ENCODE peak calls at places on chromosomes 7 and 10, in seven cellular contexts. B is stomach, J is spleen, T is sigmoid colon, D is transverse colon, M is ovary, N is body of pancreas. O is an unnamed sample.

GRCh38 chr7:8103282-8103681 is 134.7 kb downstream of the GLCCI1 start:
- DNase-seq in B (no peak), J (no peak), T (no peak), D (no peak), M (no peak), N (no peak), O (no peak)

GRCh38 chr10:118339096-118339495 is 3.0 kb downstream of the FAM204A start:
- DNase-seq in B (no peak), J (no peak), T (no peak), D (no peak), M (no peak), N (no peak), O (no peak)

GRCh38 chr7:64504581-64505120 is 58.2 kb downstream of the ZNF680 start:
- DNase-seq in B (no peak), J (no peak), T (no peak), D (no peak), M (no peak), N (no peak), O (no peak)

GRCh38 chr7:35908305-35909223 is 107.7 kb downstream of the SEPTIN7 start:
- DNase-seq in B (no peak), J (no peak), T (peak; percentile 67), D (no peak), M (peak; percentile 22), N (no peak), O (no peak)

GRCh38 chr7:19421871-19422270 is 276.6 kb upstream of the FERD3L start:
- DNase-seq in B (no peak), J (no peak), T (no peak), D (no peak), M (no peak), N (no peak), O (no peak)

GRCh38 chr7:116653204-116653603 is 18.8 kb upstream of the MET start:
- DNase-seq in B (no peak), J (no peak), T (no peak), D (no peak), M (no peak), N (no peak), O (no peak)

GRCh38 chr7:127379642-127380041 is 12.9 kb downstream of the ZNF800 start:
- DNase-seq in B (no peak), J (no peak), T (no peak), D (no peak), M (no peak), N (no peak), O (no peak)

GRCh38 chr10:69459101-69459805 is 8.0 kb downstream of the TSPAN15 start:
- DNase-seq in B (no peak), J (peak; percentile 34), T (no peak), D (peak; percentile 66), M (no peak), N (no peak), O (no peak)

GRCh38 chr10:30420774-30421173 is 13.2 kb upstream of the MAP3K8 start:
- DNase-seq in B (no peak), J (no peak), T (no peak), D (no peak), M (no peak), N (no peak), O (no peak)

GRCh38 chr10:34761443-34761842 is 53.7 kb downstream of the PARD3 start:
- DNase-seq in B (no peak), J (no peak), T (no peak), D (no peak), M (no peak), N (no peak), O (no peak)

GRCh38 chr10:106495931-106496330 is 668.6 kb downstream of the SORCS1 start:
- DNase-seq in B (no peak), J (no peak), T (no peak), D (no peak), M (no peak), N (no peak), O (no peak)

GRCh38 chr7:138854115-138854645 is 56.2 kb upstream of the ATP6V0A4 start:
- DNase-seq in B (no peak), J (no peak), T (no peak), D (no peak), M (no peak), N (no peak), O (no peak)

GRCh38 chr10:29266641-29267040 is 22.2 kb upstream of the LYZL1 start:
- DNase-seq in B (no peak), J (no peak), T (no peak), D (no peak), M (no peak), N (no peak), O (no peak)

GRCh38 chr10:7308826-7309225 is 102.0 kb downstream of the SFMBT2 start:
- DNase-seq in B (no peak), J (no peak), T (no peak), D (no peak), M (no peak), N (no peak), O (no peak)

GRCh38 chr7:50182734-50183133 is 89.7 kb upstream of the ZPBP start:
- DNase-seq in B (no peak), J (no peak), T (no peak), D (no peak), M (no peak), N (no peak), O (peak; percentile 10)

GRCh38 chr7:156178857-156179256 is 366.6 kb upstream of the SHH start:
- DNase-seq in B (no peak), J (peak; percentile 59), T (no peak), D (no peak), M (no peak), N (no peak), O (no peak)

GRCh38 chr10:90592903-90593302 is 264.9 kb downstream of the HTR7 start:
- DNase-seq in B (no peak), J (peak; percentile 68), T (no peak), D (no peak), M (no peak), N (peak; percentile 15), O (peak; percentile 13)

GRCh38 chr10:9149134-9149533 is 1094.6 kb downstream of the GATA3 start:
- DNase-seq in B (no peak), J (no peak), T (no peak), D (no peak), M (no peak), N (no peak), O (no peak)

DNA sequence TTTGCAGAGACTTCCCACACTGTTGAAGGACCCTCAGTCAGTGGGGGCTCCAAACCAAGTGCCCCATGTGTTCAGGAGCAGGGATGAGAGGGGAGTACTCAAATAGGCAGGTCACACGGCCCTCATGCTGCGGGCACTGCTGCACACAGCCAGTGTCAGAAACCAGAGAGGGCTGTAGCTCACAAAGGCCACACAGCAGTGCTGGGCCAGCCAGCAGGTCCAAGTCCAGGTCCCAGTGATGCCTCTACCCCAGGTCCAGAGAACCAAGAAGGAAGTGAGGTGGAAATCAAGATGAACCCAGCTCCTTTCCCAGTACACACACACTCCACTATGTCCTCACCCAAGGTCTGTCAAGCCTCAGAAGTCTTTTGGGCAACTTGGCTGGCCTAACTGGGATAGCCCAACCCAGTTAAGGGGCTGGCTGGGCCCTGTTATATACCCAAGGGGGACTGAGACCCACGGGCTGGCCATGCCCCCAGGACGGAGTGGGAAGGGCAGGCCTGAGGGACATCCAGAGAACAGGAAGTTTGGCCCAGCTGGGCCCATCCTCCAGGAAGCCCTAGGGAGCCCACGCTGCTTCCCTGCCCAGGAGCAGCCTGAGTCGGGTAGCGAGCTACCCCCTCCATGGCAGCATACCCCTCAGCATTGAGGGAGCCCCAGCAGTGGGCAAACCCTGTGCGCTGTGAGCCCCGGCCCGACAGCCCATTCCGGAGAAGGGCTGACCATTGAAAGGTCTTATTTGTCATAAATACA is 24.3 kb downstream of the GRID1 start:
- DNase-seq in B (no peak), J (peak; percentile 73), T (peak; percentile 38), D (no peak), M (no peak), N (peak; percentile 7), O (no peak)
- TF ChIP-seq CTCF in B (no peak), J (no peak), T (no peak), D (no peak), M (no peak), N (no peak), O (no peak)

DNA sequence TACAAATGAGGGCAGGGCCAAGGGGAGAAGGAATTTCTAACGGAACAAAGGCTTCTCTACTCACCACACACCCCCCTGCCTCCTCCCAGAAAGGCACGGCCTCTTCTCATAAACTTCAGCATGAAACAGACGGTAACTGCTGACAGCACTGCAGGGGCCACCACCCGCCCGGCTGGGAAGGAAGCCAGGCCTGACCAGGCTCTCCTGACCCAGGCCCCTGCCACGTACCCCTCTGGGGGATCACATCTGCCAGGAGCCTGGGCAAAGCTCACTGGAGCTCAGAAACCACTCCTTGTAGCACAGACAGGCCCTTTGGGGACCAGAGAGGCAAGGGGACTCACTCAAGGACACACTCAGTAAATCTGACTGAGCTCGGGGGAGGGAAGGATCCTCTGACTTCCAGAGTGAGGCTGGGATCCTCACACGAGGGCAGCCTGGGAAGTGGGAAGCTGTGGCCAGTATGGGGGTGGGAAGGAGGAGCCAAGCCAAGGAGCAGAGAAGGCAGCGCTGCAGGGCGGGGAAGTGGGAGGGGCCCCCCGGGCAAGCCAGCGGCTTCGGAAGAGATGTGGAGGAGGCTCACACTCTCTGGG is 46.1 kb downstream of the ZCCHC24 start:
- DNase-seq in B (peak; percentile 81), J (peak; percentile 86), T (peak; percentile 98), D (peak; percentile 79), M (peak; percentile 94), N (peak; percentile 66), O (peak; percentile 89)
- TF ChIP-seq POLR2A in B (no peak), J (no peak), T (no peak), D (no peak), M (peak; percentile 17), N (no peak), O (no peak)

DNA sequence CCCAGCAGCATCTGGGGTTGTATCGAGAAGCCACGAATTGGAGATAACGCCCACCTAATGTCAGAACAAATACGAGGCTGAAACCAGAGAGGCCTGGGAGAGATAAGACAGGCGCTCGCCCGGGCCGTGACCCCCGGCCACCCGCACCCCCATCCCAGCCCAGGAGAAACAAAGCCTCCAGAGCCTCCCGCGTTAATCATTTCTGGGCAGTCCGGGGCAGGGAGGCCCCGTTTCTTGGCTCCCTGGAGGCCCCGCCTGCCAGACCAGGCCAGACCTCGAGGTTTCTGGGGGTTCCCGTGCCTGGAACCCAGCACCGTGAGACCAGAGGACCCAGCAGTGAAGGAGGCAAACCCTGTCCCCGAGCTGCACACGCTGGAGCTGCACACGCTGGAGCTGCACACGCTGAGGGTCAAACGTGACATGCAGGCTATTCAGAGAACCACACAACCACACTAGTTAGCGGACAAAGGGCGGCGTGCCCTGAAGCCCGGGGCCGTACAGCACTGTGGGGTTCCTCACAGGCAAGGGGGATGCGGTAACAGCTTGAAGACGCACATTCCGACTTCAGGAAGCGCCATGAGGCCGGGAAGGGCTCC is 53.4 kb downstream of the FOXL3 start:
- DNase-seq in B (no peak), J (no peak), T (no peak), D (no peak), M (no peak), N (no peak), O (no peak)
- H3K4me1 ChIP-seq in B (peaks cover 40% of the 10 kb centered on the region), J (no peaks in the 10 kb centered on the region), T (no peaks in the 10 kb centered on the region), D (peaks cover 22% of the 10 kb centered on the region), M (no peaks in the 10 kb centered on the region), N (peaks cover 64% of the 10 kb centered on the region), O (peaks cover 35% of the 10 kb centered on the region)

DNA sequence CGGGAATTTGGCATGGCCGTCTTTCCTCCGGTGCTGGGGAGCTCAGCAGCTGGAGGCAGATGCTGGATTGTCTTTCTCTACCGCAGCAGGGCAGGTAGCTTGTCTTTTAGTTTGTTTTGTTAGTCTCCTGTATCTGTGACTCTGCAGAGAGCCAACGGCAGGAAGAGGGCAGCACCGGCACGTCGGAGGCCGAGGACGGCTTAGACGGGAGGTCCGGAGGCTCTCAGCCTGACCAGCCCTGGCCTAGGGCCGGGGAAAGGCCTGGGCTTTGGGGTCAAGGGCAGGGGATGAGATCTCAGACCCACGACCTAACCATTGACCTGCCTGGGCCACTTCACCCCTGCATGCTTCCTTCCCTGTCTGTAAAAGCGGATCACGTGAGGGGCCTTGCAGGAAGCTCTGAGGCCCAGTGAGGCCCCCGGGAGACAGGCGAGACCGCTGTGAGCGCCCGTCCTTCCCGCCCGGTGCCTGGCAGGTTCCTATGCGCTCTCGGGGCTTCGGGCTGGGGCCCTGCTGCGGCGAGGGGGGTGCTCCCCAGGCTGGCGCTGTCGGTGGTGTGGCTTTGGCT is 72.7 kb downstream of the LHPP start:
- DNase-seq in B (peak; percentile 46), J (peak; percentile 92), T (peak; percentile 82), D (peak; percentile 58), M (peak; percentile 74), N (peak; percentile 43), O (no peak)
- TF ChIP-seq CTCF in B (peak; percentile 6), J (peak; percentile 35), T (peak; percentile 34), D (peak; percentile 5), M (peak; percentile 36), N (peak; percentile 52), O (peak; percentile 62)

O was measured in tibial nerve.